ENCODE peak calls at places on chromosomes 5 and 9, in six cellular contexts. One of them, this sample, is unnamed.

GRCh38 chr5:126851441-126852103 is 74.6 kb downstream of the LMNB1 start:
- DNase-seq in brain microvascular endothelial cell: no peak
- DNase-seq in A549: no peak
- DNase-seq in CD4-positive, alpha-beta T cell: peak
- DNase-seq in transverse colon: no peak
- DNase-seq in heart left ventricle: peak
- DNase-seq in this sample: peak

GRCh38 chr9:29826421-29826820 is 2253.1 kb upstream of the C9orf72 start:
- DNase-seq in brain microvascular endothelial cell: no peak
- DNase-seq in A549: no peak
- DNase-seq in CD4-positive, alpha-beta T cell: no peak
- DNase-seq in transverse colon: no peak
- DNase-seq in heart left ventricle: no peak
- DNase-seq in this sample: no peak

GRCh38 chr9:105331160-105331559 is 86.7 kb downstream of the SLC44A1 start:
- DNase-seq in brain microvascular endothelial cell: no peak
- DNase-seq in A549: no peak
- DNase-seq in CD4-positive, alpha-beta T cell: no peak
- DNase-seq in transverse colon: no peak
- DNase-seq in heart left ventricle: no peak
- DNase-seq in this sample: no peak

GRCh38 chr5:125295405-125295872 is 549.0 kb upstream of the ZNF608 start:
- DNase-seq in brain microvascular endothelial cell: no peak
- DNase-seq in A549: no peak
- DNase-seq in CD4-positive, alpha-beta T cell: no peak
- DNase-seq in transverse colon: no peak
- DNase-seq in heart left ventricle: no peak
- DNase-seq in this sample: no peak

GRCh38 chr5:126745259-126745992 is 31.5 kb upstream of the LMNB1 start:
- DNase-seq in brain microvascular endothelial cell: no peak
- DNase-seq in A549: no peak
- DNase-seq in CD4-positive, alpha-beta T cell: no peak
- DNase-seq in transverse colon: no peak
- DNase-seq in heart left ventricle: no peak
- DNase-seq in this sample: no peak

GRCh38 chr5:163248856-163249255 is 188.5 kb upstream of the CCNG1 start:
- DNase-seq in brain microvascular endothelial cell: no peak
- DNase-seq in A549: no peak
- DNase-seq in CD4-positive, alpha-beta T cell: no peak
- DNase-seq in transverse colon: no peak
- DNase-seq in heart left ventricle: no peak
- DNase-seq in this sample: no peak

GRCh38 chr9:34463098-34463900 is 4.7 kb downstream of the DNAI1 start:
- DNase-seq in brain microvascular endothelial cell: peak
- DNase-seq in A549: peak
- DNase-seq in CD4-positive, alpha-beta T cell: no peak
- DNase-seq in transverse colon: no peak
- DNase-seq in heart left ventricle: no peak
- DNase-seq in this sample: no peak

GRCh38 chr5:14869286-14870164 is 2.1 kb downstream of the ANKH start:
- DNase-seq in brain microvascular endothelial cell: no peak
- DNase-seq in A549: no peak
- DNase-seq in CD4-positive, alpha-beta T cell: peak
- DNase-seq in transverse colon: no peak
- DNase-seq in heart left ventricle: peak
- DNase-seq in this sample: no peak

GRCh38 chr9:136306691-136307208 is 2.9 kb upstream of the CCDC187 start:
- DNase-seq in brain microvascular endothelial cell: no peak
- DNase-seq in A549: peak
- DNase-seq in CD4-positive, alpha-beta T cell: no peak
- DNase-seq in transverse colon: no peak
- DNase-seq in heart left ventricle: no peak
- DNase-seq in this sample: no peak

GRCh38 chr9:79660615-79661014 is 88.8 kb downstream of the TLE4 start:
- DNase-seq in brain microvascular endothelial cell: no peak
- DNase-seq in A549: no peak
- DNase-seq in CD4-positive, alpha-beta T cell: no peak
- DNase-seq in transverse colon: no peak
- DNase-seq in heart left ventricle: no peak
- DNase-seq in this sample: no peak

GRCh38 chr5:140795259-140795641 is 598 bp downstream of the PCDHA2 start:
- DNase-seq in brain microvascular endothelial cell: no peak
- DNase-seq in A549: peak
- DNase-seq in CD4-positive, alpha-beta T cell: no peak
- DNase-seq in transverse colon: no peak
- DNase-seq in heart left ventricle: no peak
- DNase-seq in this sample: no peak

GRCh38 chr5:158326241-158326640 is 467.3 kb upstream of the CLINT1 start:
- DNase-seq in brain microvascular endothelial cell: no peak
- DNase-seq in A549: no peak
- DNase-seq in CD4-positive, alpha-beta T cell: no peak
- DNase-seq in transverse colon: no peak
- DNase-seq in heart left ventricle: no peak
- DNase-seq in this sample: no peak

GRCh38 chr9:110340306-110340705 is 2.6 kb upstream of the TXNDC8 start:
- DNase-seq in brain microvascular endothelial cell: peak
- DNase-seq in A549: peak
- DNase-seq in CD4-positive, alpha-beta T cell: no peak
- DNase-seq in transverse colon: no peak
- DNase-seq in heart left ventricle: no peak
- DNase-seq in this sample: no peak

GRCh38 chr5:77133061-77133758 is 46.1 kb upstream of the ZBED3 start:
- DNase-seq in brain microvascular endothelial cell: peak
- DNase-seq in A549: peak
- DNase-seq in CD4-positive, alpha-beta T cell: no peak
- DNase-seq in transverse colon: peak
- DNase-seq in heart left ventricle: peak
- DNase-seq in this sample: peak

GRCh38 chr5:157130933-157131332 is 11.7 kb downstream of the MED7 start:
- DNase-seq in brain microvascular endothelial cell: peak
- DNase-seq in A549: peak
- DNase-seq in CD4-positive, alpha-beta T cell: no peak
- DNase-seq in transverse colon: no peak
- DNase-seq in heart left ventricle: peak
- DNase-seq in this sample: no peak

GRCh38 chr5:170571331-170571731 is 67.5 kb downstream of the KCNIP1 start:
- DNase-seq in brain microvascular endothelial cell: peak
- DNase-seq in A549: peak
- DNase-seq in CD4-positive, alpha-beta T cell: no peak
- DNase-seq in transverse colon: no peak
- DNase-seq in heart left ventricle: no peak
- DNase-seq in this sample: no peak

GRCh38 chr5:61704289-61704688 is 372.2 kb downstream of the ZSWIM6 start:
- DNase-seq in brain microvascular endothelial cell: no peak
- DNase-seq in A549: no peak
- DNase-seq in CD4-positive, alpha-beta T cell: no peak
- DNase-seq in transverse colon: no peak
- DNase-seq in heart left ventricle: no peak
- DNase-seq in this sample: no peak

GRCh38 chr9:72292184-72292787 is 72.7 kb downstream of the ZFAND5 start:
- DNase-seq in brain microvascular endothelial cell: peak
- DNase-seq in A549: peak
- DNase-seq in CD4-positive, alpha-beta T cell: no peak
- DNase-seq in transverse colon: no peak
- DNase-seq in heart left ventricle: no peak
- DNase-seq in this sample: no peak

GRCh38 chr5:97231025-97231636 is 48.1 kb upstream of the RIOK2 start:
- DNase-seq in brain microvascular endothelial cell: peak
- DNase-seq in A549: peak
- DNase-seq in CD4-positive, alpha-beta T cell: no peak
- DNase-seq in transverse colon: peak
- DNase-seq in heart left ventricle: no peak
- DNase-seq in this sample: no peak

GRCh38 chr5:16489322-16489791 is 23.8 kb upstream of the ZNF622 start:
- DNase-seq in brain microvascular endothelial cell: no peak
- DNase-seq in A549: peak
- DNase-seq in CD4-positive, alpha-beta T cell: no peak
- DNase-seq in transverse colon: no peak
- DNase-seq in heart left ventricle: no peak
- DNase-seq in this sample: no peak

GRCh38 chr5:80389575-80389974 is 18.3 kb upstream of the ZFYVE16 start:
- DNase-seq in brain microvascular endothelial cell: no peak
- DNase-seq in A549: no peak
- DNase-seq in CD4-positive, alpha-beta T cell: no peak
- DNase-seq in transverse colon: peak
- DNase-seq in heart left ventricle: no peak
- DNase-seq in this sample: peak

GRCh38 chr9:129895376-129896268 is 60.4 kb downstream of the USP20 start:
- DNase-seq in brain microvascular endothelial cell: no peak
- DNase-seq in A549: no peak
- DNase-seq in CD4-positive, alpha-beta T cell: peak
- DNase-seq in transverse colon: no peak
- DNase-seq in heart left ventricle: no peak
- DNase-seq in this sample: no peak

GRCh38 chr5:173316463-173317020 is 11.7 kb downstream of the STC2 start:
- DNase-seq in brain microvascular endothelial cell: no peak
- DNase-seq in A549: no peak
- DNase-seq in CD4-positive, alpha-beta T cell: no peak
- DNase-seq in transverse colon: no peak
- DNase-seq in heart left ventricle: no peak
- DNase-seq in this sample: no peak

GRCh38 chr5:156258934-156259333 is 68.0 kb upstream of the SGCD start:
- DNase-seq in brain microvascular endothelial cell: no peak
- DNase-seq in A549: no peak
- DNase-seq in CD4-positive, alpha-beta T cell: no peak
- DNase-seq in transverse colon: no peak
- DNase-seq in heart left ventricle: no peak
- DNase-seq in this sample: no peak

GRCh38 chr5:74576941-74577456 is 63.5 kb downstream of the ENC1 start:
- DNase-seq in brain microvascular endothelial cell: peak
- DNase-seq in A549: no peak
- DNase-seq in CD4-positive, alpha-beta T cell: no peak
- DNase-seq in transverse colon: no peak
- DNase-seq in heart left ventricle: no peak
- DNase-seq in this sample: no peak

GRCh38 chr5:41648976-41649375 is 138.6 kb upstream of the PLCXD3 start:
- DNase-seq in brain microvascular endothelial cell: peak
- DNase-seq in A549: no peak
- DNase-seq in CD4-positive, alpha-beta T cell: no peak
- DNase-seq in transverse colon: no peak
- DNase-seq in heart left ventricle: no peak
- DNase-seq in this sample: peak

GRCh38 chr5:23302438-23302837 is 205.0 kb upstream of the PRDM9 start:
- DNase-seq in brain microvascular endothelial cell: no peak
- DNase-seq in A549: no peak
- DNase-seq in CD4-positive, alpha-beta T cell: no peak
- DNase-seq in transverse colon: no peak
- DNase-seq in heart left ventricle: no peak
- DNase-seq in this sample: no peak

DNA sequence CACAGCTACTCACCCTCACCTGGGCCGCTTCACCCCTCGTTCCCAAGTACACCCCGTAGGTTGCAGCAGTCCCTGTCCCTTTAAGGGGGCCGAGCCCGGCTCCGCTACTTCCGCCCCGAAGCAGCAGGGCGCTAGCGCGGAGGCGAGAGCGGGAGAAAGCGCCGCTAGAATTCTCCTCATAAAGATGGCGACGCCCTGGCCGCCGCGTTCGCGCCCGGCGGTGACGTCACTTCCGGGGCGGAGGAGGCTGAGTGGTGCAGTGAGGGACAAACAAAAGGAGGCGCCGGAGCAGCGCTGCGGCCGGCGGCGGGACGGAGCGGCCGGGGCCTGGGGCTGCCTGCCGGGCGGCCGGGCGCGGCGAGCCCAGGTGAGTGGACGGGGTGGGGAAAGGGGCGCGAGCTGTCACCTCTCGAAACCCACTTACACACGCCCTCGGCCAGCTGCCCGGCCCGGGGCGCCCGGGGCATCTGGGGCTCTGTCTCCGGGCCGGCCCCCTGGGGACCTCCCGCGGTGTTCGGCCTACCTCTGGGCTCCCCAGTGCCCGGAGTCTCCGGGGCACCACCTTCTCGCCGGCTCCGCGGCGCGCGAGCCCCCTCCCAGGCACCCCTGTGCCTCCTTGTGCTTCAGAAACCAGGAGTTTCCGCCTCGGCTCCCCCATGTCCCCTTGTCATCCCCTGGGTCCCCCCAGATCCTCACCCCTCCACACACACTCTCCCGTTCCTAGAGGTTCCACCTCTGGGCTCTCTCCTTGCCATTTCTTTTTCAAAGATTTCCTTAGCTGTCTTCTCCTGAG is at the start of the genes KYAT1 and LRRC8A:
- DNase-seq in brain microvascular endothelial cell: peak
- DNase-seq in A549: peak
- DNase-seq in CD4-positive, alpha-beta T cell: peak
- DNase-seq in transverse colon: peak
- DNase-seq in heart left ventricle: peak
- DNase-seq in this sample: peak
- TF ChIP-seq CTCF in brain microvascular endothelial cell: no peak
- TF ChIP-seq CTCF in A549: peak
- TF ChIP-seq CTCF in CD4-positive, alpha-beta T cell: no peak
- TF ChIP-seq CTCF in transverse colon: no peak
- TF ChIP-seq CTCF in heart left ventricle: no peak
- TF ChIP-seq CTCF in this sample: no peak

GRCh38 chr5:86964889-86965288 is 302.8 kb upstream of the RASA1 start:
- DNase-seq in brain microvascular endothelial cell: no peak
- DNase-seq in A549: no peak
- DNase-seq in CD4-positive, alpha-beta T cell: no peak
- DNase-seq in transverse colon: no peak
- DNase-seq in heart left ventricle: no peak
- DNase-seq in this sample: no peak

GRCh38 chr5:86971034-86971511 is 296.6 kb upstream of the RASA1 start:
- DNase-seq in brain microvascular endothelial cell: peak
- DNase-seq in A549: peak
- DNase-seq in CD4-positive, alpha-beta T cell: no peak
- DNase-seq in transverse colon: no peak
- DNase-seq in heart left ventricle: no peak
- DNase-seq in this sample: no peak

GRCh38 chr5:86968311-86968753 is 299.4 kb upstream of the RASA1 start:
- DNase-seq in brain microvascular endothelial cell: peak
- DNase-seq in A549: peak
- DNase-seq in CD4-positive, alpha-beta T cell: no peak
- DNase-seq in transverse colon: no peak
- DNase-seq in heart left ventricle: peak
- DNase-seq in this sample: peak
- TF ChIP-seq CTCF in brain microvascular endothelial cell: no peak
- TF ChIP-seq CTCF in A549: peak
- TF ChIP-seq CTCF in CD4-positive, alpha-beta T cell: peak
- TF ChIP-seq CTCF in transverse colon: peak
- TF ChIP-seq CTCF in heart left ventricle: peak
- TF ChIP-seq CTCF in this sample: peak

GRCh38 chr9:119836036-119836435 is 466.8 kb upstream of the BRINP1 start:
- DNase-seq in brain microvascular endothelial cell: no peak
- DNase-seq in A549: no peak
- DNase-seq in CD4-positive, alpha-beta T cell: no peak
- DNase-seq in transverse colon: no peak
- DNase-seq in heart left ventricle: no peak
- DNase-seq in this sample: no peak
- TF ChIP-seq CTCF in brain microvascular endothelial cell: no peak
- TF ChIP-seq CTCF in A549: no peak
- TF ChIP-seq CTCF in CD4-positive, alpha-beta T cell: no peak
- TF ChIP-seq CTCF in transverse colon: no peak
- TF ChIP-seq CTCF in heart left ventricle: no peak
- TF ChIP-seq CTCF in this sample: no peak

DNA sequence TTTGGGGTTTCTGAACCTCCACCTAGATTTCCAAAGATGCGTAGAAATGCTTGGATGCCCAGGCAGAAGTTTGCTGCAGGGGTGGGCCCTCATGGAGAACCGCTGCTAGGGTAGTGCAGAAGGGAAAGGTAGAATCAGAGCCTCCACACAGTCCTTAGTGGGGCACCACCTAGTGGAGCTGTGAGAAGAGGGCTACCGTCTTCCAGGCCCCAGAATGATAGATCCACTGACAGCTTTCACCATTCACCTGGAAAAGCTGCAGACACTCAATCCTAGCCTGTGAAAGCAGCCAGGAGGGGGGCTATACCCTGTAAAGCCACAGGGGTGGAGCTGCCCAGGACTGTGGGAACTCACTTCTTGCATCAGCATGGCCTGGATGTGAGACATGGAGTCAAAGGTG is 13.3 kb upstream of the HSDL2 start:
- DNase-seq in brain microvascular endothelial cell: no peak
- DNase-seq in A549: no peak
- DNase-seq in CD4-positive, alpha-beta T cell: no peak
- DNase-seq in transverse colon: no peak
- DNase-seq in heart left ventricle: no peak
- DNase-seq in this sample: no peak
- TF ChIP-seq CTCF in brain microvascular endothelial cell: peak
- TF ChIP-seq CTCF in A549: no peak
- TF ChIP-seq CTCF in CD4-positive, alpha-beta T cell: no peak
- TF ChIP-seq CTCF in transverse colon: peak
- TF ChIP-seq CTCF in heart left ventricle: no peak
- TF ChIP-seq CTCF in this sample: no peak

This sample was measured in psoas muscle.